ENCODE peak calls at places on chromosomes 6 and 20, in ten cellular contexts. One of them, this sample, is unnamed.

GRCh38 chr20:19952392-19952791 is 64.8 kb upstream of the NAA20 start:
- DNase-seq in HS-5: no peak
- DNase-seq in stimulated activated CD4-positive, alpha-beta T cell treated with anti-CD3 and anti-CD28 coated beads, Interleukin-2, amount 100 ng/mL, for 48 hours: no peak
- DNase-seq in naive thymus-derived CD8-positive, alpha-beta T cell: no peak
- DNase-seq in G401: no peak
- DNase-seq in endothelial cell: no peak
- DNase-seq in activated T-helper 2 cell treated with anti-CD3 and anti-CD28 coated beads, Interferon-gamma antibody, Interleukin-2, Interleukin-4, amounts not matched to agents 10 μg/mL and 5 μg/mL and 100 μg/mL, durations not matched to agents 14 hours and 24 hours and 36 hours: no peak
- DNase-seq in H7: no peak
- DNase-seq in T-helper 2 cell: no peak
- DNase-seq in right cardiac atrium: no peak
- DNase-seq in this sample: no peak

GRCh38 chr6:140344149-140344913 is 969.9 kb upstream of the CITED2 start:
- DNase-seq in HS-5: peak; percentile 53
- DNase-seq in stimulated activated CD4-positive, alpha-beta T cell treated with anti-CD3 and anti-CD28 coated beads, Interleukin-2, amount 100 ng/mL, for 48 hours: no peak
- DNase-seq in naive thymus-derived CD8-positive, alpha-beta T cell: no peak
- DNase-seq in G401: no peak
- DNase-seq in endothelial cell: no peak
- DNase-seq in activated T-helper 2 cell treated with anti-CD3 and anti-CD28 coated beads, Interferon-gamma antibody, Interleukin-2, Interleukin-4, amounts not matched to agents 10 μg/mL and 5 μg/mL and 100 μg/mL, durations not matched to agents 14 hours and 24 hours and 36 hours: no peak
- DNase-seq in H7: no peak
- DNase-seq in T-helper 2 cell: no peak
- DNase-seq in right cardiac atrium: no peak
- DNase-seq in this sample: no peak

GRCh38 chr6:145147559-145147958 is 587.8 kb downstream of the EPM2A start:
- DNase-seq in HS-5: peak; percentile 24
- DNase-seq in stimulated activated CD4-positive, alpha-beta T cell treated with anti-CD3 and anti-CD28 coated beads, Interleukin-2, amount 100 ng/mL, for 48 hours: no peak
- DNase-seq in naive thymus-derived CD8-positive, alpha-beta T cell: no peak
- DNase-seq in G401: no peak
- DNase-seq in endothelial cell: no peak
- DNase-seq in activated T-helper 2 cell treated with anti-CD3 and anti-CD28 coated beads, Interferon-gamma antibody, Interleukin-2, Interleukin-4, amounts not matched to agents 10 μg/mL and 5 μg/mL and 100 μg/mL, durations not matched to agents 14 hours and 24 hours and 36 hours: no peak
- DNase-seq in H7: no peak
- DNase-seq in T-helper 2 cell: no peak
- DNase-seq in right cardiac atrium: no peak
- DNase-seq in this sample: no peak

GRCh38 chr6:18155273-18155863 is at the start of gene KDM1B:
- DNase-seq in HS-5: peak; percentile 83
- DNase-seq in stimulated activated CD4-positive, alpha-beta T cell treated with anti-CD3 and anti-CD28 coated beads, Interleukin-2, amount 100 ng/mL, for 48 hours: peak; percentile 95
- DNase-seq in naive thymus-derived CD8-positive, alpha-beta T cell: peak; percentile 99
- DNase-seq in G401: no peak
- DNase-seq in endothelial cell: no peak
- DNase-seq in activated T-helper 2 cell treated with anti-CD3 and anti-CD28 coated beads, Interferon-gamma antibody, Interleukin-2, Interleukin-4, amounts not matched to agents 10 μg/mL and 5 μg/mL and 100 μg/mL, durations not matched to agents 14 hours and 24 hours and 36 hours: peak; percentile 98
- DNase-seq in H7: peak; percentile 99
- DNase-seq in T-helper 2 cell: no peak
- DNase-seq in right cardiac atrium: peak; percentile 100
- DNase-seq in this sample: peak; percentile 94

GRCh38 chr6:47092249-47092648 is 50.1 kb upstream of the ADGRF1 start:
- DNase-seq in HS-5: no peak
- DNase-seq in stimulated activated CD4-positive, alpha-beta T cell treated with anti-CD3 and anti-CD28 coated beads, Interleukin-2, amount 100 ng/mL, for 48 hours: no peak
- DNase-seq in naive thymus-derived CD8-positive, alpha-beta T cell: no peak
- DNase-seq in G401: no peak
- DNase-seq in endothelial cell: no peak
- DNase-seq in activated T-helper 2 cell treated with anti-CD3 and anti-CD28 coated beads, Interferon-gamma antibody, Interleukin-2, Interleukin-4, amounts not matched to agents 10 μg/mL and 5 μg/mL and 100 μg/mL, durations not matched to agents 14 hours and 24 hours and 36 hours: no peak
- DNase-seq in H7: no peak
- DNase-seq in T-helper 2 cell: no peak
- DNase-seq in right cardiac atrium: no peak
- DNase-seq in this sample: no peak

GRCh38 chr6:45650527-45651135 is 272.9 kb upstream of the SUPT3H start:
- DNase-seq in HS-5: peak; percentile 90
- DNase-seq in stimulated activated CD4-positive, alpha-beta T cell treated with anti-CD3 and anti-CD28 coated beads, Interleukin-2, amount 100 ng/mL, for 48 hours: no peak
- DNase-seq in naive thymus-derived CD8-positive, alpha-beta T cell: no peak
- DNase-seq in G401: no peak
- DNase-seq in endothelial cell: no peak
- DNase-seq in activated T-helper 2 cell treated with anti-CD3 and anti-CD28 coated beads, Interferon-gamma antibody, Interleukin-2, Interleukin-4, amounts not matched to agents 10 μg/mL and 5 μg/mL and 100 μg/mL, durations not matched to agents 14 hours and 24 hours and 36 hours: no peak
- DNase-seq in H7: peak; percentile 1
- DNase-seq in T-helper 2 cell: no peak
- DNase-seq in right cardiac atrium: no peak
- DNase-seq in this sample: no peak

GRCh38 chr20:46970937-46971630 is 76.4 kb downstream of the EYA2 start:
- DNase-seq in HS-5: peak; percentile 75
- DNase-seq in stimulated activated CD4-positive, alpha-beta T cell treated with anti-CD3 and anti-CD28 coated beads, Interleukin-2, amount 100 ng/mL, for 48 hours: no peak
- DNase-seq in naive thymus-derived CD8-positive, alpha-beta T cell: no peak
- DNase-seq in G401: peak; percentile 25
- DNase-seq in endothelial cell: peak; percentile 39
- DNase-seq in activated T-helper 2 cell treated with anti-CD3 and anti-CD28 coated beads, Interferon-gamma antibody, Interleukin-2, Interleukin-4, amounts not matched to agents 10 μg/mL and 5 μg/mL and 100 μg/mL, durations not matched to agents 14 hours and 24 hours and 36 hours: no peak
- DNase-seq in H7: peak; percentile 88
- DNase-seq in T-helper 2 cell: no peak
- DNase-seq in right cardiac atrium: no peak
- DNase-seq in this sample: no peak

GRCh38 chr20:13221673-13222318 is 722 bp downstream of the ISM1 start:
- DNase-seq in HS-5: no peak
- DNase-seq in stimulated activated CD4-positive, alpha-beta T cell treated with anti-CD3 and anti-CD28 coated beads, Interleukin-2, amount 100 ng/mL, for 48 hours: peak; percentile 51
- DNase-seq in naive thymus-derived CD8-positive, alpha-beta T cell: peak; percentile 70
- DNase-seq in G401: peak; percentile 14
- DNase-seq in endothelial cell: peak; percentile 73
- DNase-seq in activated T-helper 2 cell treated with anti-CD3 and anti-CD28 coated beads, Interferon-gamma antibody, Interleukin-2, Interleukin-4, amounts not matched to agents 10 μg/mL and 5 μg/mL and 100 μg/mL, durations not matched to agents 14 hours and 24 hours and 36 hours: peak; percentile 69
- DNase-seq in H7: peak; percentile 86
- DNase-seq in T-helper 2 cell: peak; percentile 13
- DNase-seq in right cardiac atrium: peak; percentile 79
- DNase-seq in this sample: peak; percentile 38

GRCh38 chr6:114007451-114007953 is 36.6 kb upstream of the HDAC2 start:
- DNase-seq in HS-5: no peak
- DNase-seq in stimulated activated CD4-positive, alpha-beta T cell treated with anti-CD3 and anti-CD28 coated beads, Interleukin-2, amount 100 ng/mL, for 48 hours: no peak
- DNase-seq in naive thymus-derived CD8-positive, alpha-beta T cell: no peak
- DNase-seq in G401: no peak
- DNase-seq in endothelial cell: no peak
- DNase-seq in activated T-helper 2 cell treated with anti-CD3 and anti-CD28 coated beads, Interferon-gamma antibody, Interleukin-2, Interleukin-4, amounts not matched to agents 10 μg/mL and 5 μg/mL and 100 μg/mL, durations not matched to agents 14 hours and 24 hours and 36 hours: peak; percentile 39
- DNase-seq in H7: no peak
- DNase-seq in T-helper 2 cell: no peak
- DNase-seq in right cardiac atrium: no peak
- DNase-seq in this sample: no peak

GRCh38 chr6:158707120-158707519 is 57.3 kb downstream of the SYTL3 start:
- DNase-seq in HS-5: no peak
- DNase-seq in stimulated activated CD4-positive, alpha-beta T cell treated with anti-CD3 and anti-CD28 coated beads, Interleukin-2, amount 100 ng/mL, for 48 hours: no peak
- DNase-seq in naive thymus-derived CD8-positive, alpha-beta T cell: no peak
- DNase-seq in G401: no peak
- DNase-seq in endothelial cell: no peak
- DNase-seq in activated T-helper 2 cell treated with anti-CD3 and anti-CD28 coated beads, Interferon-gamma antibody, Interleukin-2, Interleukin-4, amounts not matched to agents 10 μg/mL and 5 μg/mL and 100 μg/mL, durations not matched to agents 14 hours and 24 hours and 36 hours: no peak
- DNase-seq in H7: peak; percentile 38
- DNase-seq in T-helper 2 cell: no peak
- DNase-seq in right cardiac atrium: no peak
- DNase-seq in this sample: no peak